ENCODE peak calls at places on chromosomes 3 and 15, in five cellular contexts. One of them, this sample, is unnamed.

GRCh38 chr3:20480771-20481170 is 294.8 kb upstream of the SGO1 start:
- DNase-seq in H1: no peak
- DNase-seq in HepG2: no peak
- DNase-seq in GM12878: no peak
- DNase-seq in HCT116: no peak
- DNase-seq in this sample: no peak

GRCh38 chr3:61387817-61388216 is 136.6 kb upstream of the FHIT start:
- DNase-seq in HCT116: no peak
- DNase-seq in HepG2: no peak
- DNase-seq in GM12878: no peak
- DNase-seq in H1: no peak
- DNase-seq in this sample: no peak

GRCh38 chr15:75200765-75201608 is 695 bp upstream of the C15orf39 start:
- DNase-seq in HCT116: peak; percentile 44
- DNase-seq in H1: peak; percentile 69
- DNase-seq in HepG2: peak; percentile 57
- DNase-seq in GM12878: no peak
- DNase-seq in this sample: peak; percentile 55

GRCh38 chr3:49461443-49462171 is 8.5 kb upstream of the DAG1 start:
- DNase-seq in GM12878: no peak
- DNase-seq in HCT116: no peak
- DNase-seq in HepG2: no peak
- DNase-seq in H1: peak; percentile 70
- DNase-seq in this sample: peak; percentile 28

GRCh38 chr15:68283401-68283800 is 5.9 kb downstream of the FEM1B start:
- DNase-seq in HepG2: no peak
- DNase-seq in HCT116: no peak
- DNase-seq in GM12878: no peak
- DNase-seq in H1: no peak
- DNase-seq in this sample: no peak

GRCh38 chr3:185460719-185461350 is 38.0 kb downstream of the TMEM41A start:
- DNase-seq in GM12878: no peak
- DNase-seq in HepG2: no peak
- DNase-seq in H1: no peak
- DNase-seq in HCT116: peak; percentile 32
- DNase-seq in this sample: peak; percentile 76

GRCh38 chr3:151393961-151394360 is 9.4 kb upstream of the P2RY12 start:
- DNase-seq in GM12878: no peak
- DNase-seq in HepG2: no peak
- DNase-seq in H1: no peak
- DNase-seq in HCT116: no peak
- DNase-seq in this sample: no peak

GRCh38 chr3:114155370-114155821 is 23.5 kb downstream of the DRD3 start:
- DNase-seq in GM12878: no peak
- DNase-seq in HCT116: peak; percentile 34
- DNase-seq in H1: peak; percentile 74
- DNase-seq in HepG2: peak; percentile 21
- DNase-seq in this sample: peak; percentile 30

GRCh38 chr15:56719021-56719612 is 14.2 kb downstream of the ZNF280D start:
- DNase-seq in HepG2: no peak
- DNase-seq in H1: no peak
- DNase-seq in HCT116: no peak
- DNase-seq in GM12878: no peak
- DNase-seq in this sample: no peak

GRCh38 chr3:185688808-185689207 is 102.7 kb downstream of the SENP2 start:
- DNase-seq in HCT116: peak; percentile 98
- DNase-seq in GM12878: no peak
- DNase-seq in HepG2: peak; percentile 35
- DNase-seq in H1: no peak
- DNase-seq in this sample: peak; percentile 56

GRCh38 chr15:98794754-98795153 is 146.4 kb downstream of the IGF1R start:
- DNase-seq in HCT116: no peak
- DNase-seq in H1: no peak
- DNase-seq in GM12878: no peak
- DNase-seq in HepG2: peak; percentile 40
- DNase-seq in this sample: no peak

GRCh38 chr3:115808816-115809215 is 185.5 kb downstream of the GAP43 start:
- DNase-seq in HCT116: no peak
- DNase-seq in GM12878: no peak
- DNase-seq in HepG2: no peak
- DNase-seq in H1: no peak
- DNase-seq in this sample: no peak

GRCh38 chr15:92306662-92307061 is 87.0 kb upstream of the ST8SIA2 start:
- DNase-seq in H1: no peak
- DNase-seq in GM12878: no peak
- DNase-seq in HepG2: peak; percentile 13
- DNase-seq in HCT116: peak; percentile 24
- DNase-seq in this sample: no peak

GRCh38 chr15:39833515-39833981 is 50.9 kb upstream of the FSIP1 start:
- DNase-seq in HepG2: no peak
- DNase-seq in H1: no peak
- DNase-seq in HCT116: no peak
- DNase-seq in GM12878: no peak
- DNase-seq in this sample: no peak

GRCh38 chr3:137263982-137264777 is 306.4 kb downstream of the IL20RB start:
- DNase-seq in GM12878: no peak
- DNase-seq in HepG2: no peak
- DNase-seq in HCT116: no peak
- DNase-seq in H1: no peak
- DNase-seq in this sample: no peak

GRCh38 chr15:41980654-41981323 is 8.4 kb upstream of the EHD4 start:
- DNase-seq in GM12878: no peak
- DNase-seq in HCT116: no peak
- DNase-seq in H1: no peak
- DNase-seq in HepG2: no peak
- DNase-seq in this sample: no peak

GRCh38 chr3:122975163-122975923 is 52.2 kb downstream of the SEMA5B start:
- DNase-seq in H1: no peak
- DNase-seq in HepG2: no peak
- DNase-seq in HCT116: no peak
- DNase-seq in GM12878: no peak
- DNase-seq in this sample: peak; percentile 36

GRCh38 chr3:20043825-20044224 is 3.6 kb downstream of the KAT2B start:
- DNase-seq in GM12878: no peak
- DNase-seq in HCT116: no peak
- DNase-seq in H1: no peak
- DNase-seq in HepG2: no peak
- DNase-seq in this sample: no peak

GRCh38 chr3:45597166-45597565 is 2.6 kb downstream of the LIMD1 start:
- DNase-seq in HCT116: no peak
- DNase-seq in GM12878: no peak
- DNase-seq in H1: no peak
- DNase-seq in HepG2: no peak
- DNase-seq in this sample: no peak

GRCh38 chr15:62988701-62989100 is 53.8 kb upstream of the TPM1 start:
- DNase-seq in H1: no peak
- DNase-seq in HCT116: no peak
- DNase-seq in GM12878: no peak
- DNase-seq in HepG2: no peak
- DNase-seq in this sample: peak; percentile 29

GRCh38 chr3:13064469-13064868 is 8.8 kb downstream of the IQSEC1 start:
- DNase-seq in H1: no peak
- DNase-seq in GM12878: no peak
- DNase-seq in HepG2: no peak
- DNase-seq in HCT116: no peak
- DNase-seq in this sample: no peak

GRCh38 chr3:133575121-133575520 is 1.6 kb downstream of the CDV3 start:
- DNase-seq in GM12878: peak; percentile 30
- DNase-seq in HepG2: no peak
- DNase-seq in HCT116: no peak
- DNase-seq in H1: no peak
- DNase-seq in this sample: no peak

GRCh38 chr3:133574260-133574881 is 885 bp downstream of the CDV3 start:
- DNase-seq in HCT116: no peak
- DNase-seq in GM12878: peak; percentile 58
- DNase-seq in H1: peak; percentile 72
- DNase-seq in HepG2: peak; percentile 44
- DNase-seq in this sample: no peak

GRCh38 chr3:133572158-133573053 is 1.1 kb upstream of the CDV3 start:
- DNase-seq in H1: no peak
- DNase-seq in HCT116: no peak
- DNase-seq in GM12878: peak; percentile 82
- DNase-seq in HepG2: no peak
- DNase-seq in this sample: no peak

GRCh38 chr3:133573629-133574194 is at the start of gene CDV3:
- DNase-seq in HepG2: no peak
- DNase-seq in HCT116: no peak
- DNase-seq in GM12878: no peak
- DNase-seq in H1: no peak
- DNase-seq in this sample: no peak

DNA sequence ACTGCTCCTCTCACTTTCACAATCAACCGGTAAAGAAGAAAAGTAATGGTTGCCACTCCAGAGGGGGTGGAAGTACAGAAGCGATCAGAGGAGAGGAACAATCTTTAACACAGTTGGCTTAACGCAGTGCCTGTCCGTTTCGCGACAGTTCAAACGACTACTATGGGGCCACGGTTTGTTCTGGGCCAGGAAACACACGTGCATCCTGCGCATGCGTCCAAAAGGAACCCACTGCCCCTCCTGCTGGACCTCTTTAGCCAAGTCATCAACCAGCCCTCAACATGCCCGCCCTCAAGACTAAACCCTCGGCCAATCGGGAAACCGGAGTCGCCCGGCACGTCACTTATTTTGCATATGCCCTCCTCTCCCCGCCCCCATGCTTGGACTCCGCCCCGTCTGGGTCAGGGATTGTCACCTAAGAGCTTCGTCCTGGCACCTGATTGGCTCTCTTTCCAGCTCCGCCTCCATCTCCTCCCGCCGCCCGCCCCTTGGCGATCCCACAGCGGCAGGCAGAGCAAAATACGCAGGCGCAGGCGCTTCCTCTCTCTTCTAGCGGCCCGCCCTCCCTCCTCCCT is 345 bp upstream of the CDV3 start:
- DNase-seq in GM12878: peak; percentile 99
- DNase-seq in HepG2: peak; percentile 99
- DNase-seq in H1: peak; percentile 99
- DNase-seq in HCT116: peak; percentile 100
- DNase-seq in this sample: peak; percentile 77
- TF ChIP-seq JUND in GM12878: no peak
- TF ChIP-seq JUND in HepG2: no peak
- TF ChIP-seq JUND in H1: no peak
- TF ChIP-seq JUND in HCT116: no peak
- TF ChIP-seq JUND in this sample: no peak

GRCh38 chr3:64316971-64317370 is 91.7 kb upstream of the PRICKLE2 start:
- DNase-seq in HepG2: no peak
- DNase-seq in HCT116: no peak
- DNase-seq in H1: no peak
- DNase-seq in GM12878: no peak
- DNase-seq in this sample: no peak

GRCh38 chr3:64318670-64319271 is 93.5 kb upstream of the PRICKLE2 start:
- DNase-seq in GM12878: no peak
- DNase-seq in HCT116: no peak
- DNase-seq in H1: no peak
- DNase-seq in HepG2: no peak
- DNase-seq in this sample: no peak

GRCh38 chr3:64319391-64319790 is 94.1 kb upstream of the PRICKLE2 start:
- DNase-seq in H1: no peak
- DNase-seq in HepG2: no peak
- DNase-seq in HCT116: no peak
- DNase-seq in GM12878: no peak
- DNase-seq in this sample: no peak

GRCh38 chr3:64318001-64318400 is 92.7 kb upstream of the PRICKLE2 start:
- DNase-seq in GM12878: no peak
- DNase-seq in HCT116: no peak
- DNase-seq in HepG2: no peak
- DNase-seq in H1: no peak
- DNase-seq in this sample: no peak

GRCh38 chr3:64321747-64322146 is 96.5 kb upstream of the PRICKLE2 start:
- DNase-seq in H1: no peak
- DNase-seq in HepG2: no peak
- DNase-seq in HCT116: no peak
- DNase-seq in GM12878: no peak
- DNase-seq in this sample: no peak
- TF ChIP-seq JUND in H1: peak; percentile 40
- TF ChIP-seq JUND in HepG2: no peak
- TF ChIP-seq JUND in HCT116: no peak
- TF ChIP-seq JUND in GM12878: no peak
- TF ChIP-seq JUND in this sample: no peak

DNA sequence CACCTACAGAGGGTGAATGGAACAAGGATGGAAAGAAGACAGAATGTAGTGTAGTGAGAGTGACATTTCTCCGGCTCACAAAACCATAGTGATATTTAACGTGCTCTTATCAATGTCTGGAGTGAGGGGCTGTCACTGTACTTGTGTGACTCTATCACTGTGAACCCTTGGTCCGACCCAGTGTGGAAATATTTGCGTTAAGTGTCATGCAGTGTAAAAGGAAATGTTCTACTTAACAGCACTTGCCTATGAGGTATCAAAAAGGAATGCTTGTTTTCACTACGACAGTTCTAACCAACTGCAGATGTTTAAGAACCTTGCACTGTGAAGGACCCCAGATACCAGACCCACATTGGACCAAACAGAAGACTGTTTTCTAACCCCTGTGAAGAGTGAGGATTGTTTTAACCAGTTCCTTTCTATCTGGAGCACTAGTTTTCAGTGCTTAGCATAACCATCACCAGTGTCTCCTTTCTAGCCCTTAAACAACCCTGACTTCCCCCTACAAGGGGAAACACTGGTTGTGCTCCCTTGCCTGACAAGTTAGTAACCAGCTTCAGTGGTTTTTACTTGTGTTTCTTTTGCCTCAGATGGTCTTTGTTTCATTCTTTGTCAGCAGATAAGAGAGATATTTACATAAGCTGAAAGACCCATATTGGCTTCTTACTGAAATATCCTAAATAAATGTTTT is 144.7 kb upstream of the ABHD17C start:
- DNase-seq in H1: peak; percentile 23
- DNase-seq in HCT116: no peak
- DNase-seq in HepG2: peak; percentile 37
- DNase-seq in GM12878: peak; percentile 5
- DNase-seq in this sample: no peak
- TF ChIP-seq JUND in H1: no peak
- TF ChIP-seq JUND in HCT116: no peak
- TF ChIP-seq JUND in HepG2: no peak
- TF ChIP-seq JUND in GM12878: no peak
- TF ChIP-seq JUND in this sample: no peak

DNA sequence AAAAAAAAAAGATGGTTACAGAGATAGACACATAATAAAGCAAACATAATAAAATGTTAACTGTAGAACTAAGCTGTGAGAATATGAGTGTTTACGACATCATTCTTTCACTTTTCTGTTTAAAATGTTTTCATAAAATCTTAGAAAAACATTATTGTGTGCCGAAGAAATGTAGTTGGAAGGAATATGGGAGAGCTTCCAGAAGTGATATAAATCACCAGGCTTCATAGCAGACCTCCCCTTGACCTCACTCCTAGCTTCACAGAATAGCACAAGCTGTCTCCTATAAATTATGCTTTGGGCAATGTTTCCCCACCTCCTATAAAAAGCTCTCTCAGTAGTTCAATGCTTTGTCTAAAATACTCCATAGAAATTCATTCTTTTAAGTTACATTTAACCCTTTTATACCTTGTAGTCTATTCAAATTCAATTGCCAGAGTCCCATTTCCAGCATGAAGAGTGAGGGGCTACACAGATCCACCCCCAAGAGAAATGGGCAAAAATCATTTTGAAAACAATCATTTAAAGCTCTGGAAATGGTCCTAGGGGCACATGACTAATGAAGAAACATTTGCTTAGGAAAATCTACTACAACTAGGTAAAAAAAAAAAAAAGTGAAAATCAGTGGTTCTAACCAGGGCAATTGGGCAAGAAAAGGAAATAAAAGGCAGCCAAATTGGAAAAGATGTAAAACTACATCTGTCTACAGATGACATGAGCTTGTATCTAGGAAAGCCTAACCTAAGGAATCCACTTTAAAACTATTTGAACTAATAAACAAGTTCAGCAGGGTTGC is 9.6 kb downstream of the IMPG2 start:
- DNase-seq in HCT116: no peak
- DNase-seq in GM12878: no peak
- DNase-seq in HepG2: no peak
- DNase-seq in H1: no peak
- DNase-seq in this sample: no peak
- TF ChIP-seq JUND in HCT116: no peak
- TF ChIP-seq JUND in GM12878: no peak
- TF ChIP-seq JUND in HepG2: no peak
- TF ChIP-seq JUND in H1: no peak
- TF ChIP-seq JUND in this sample: no peak

This sample was measured in T47D.